ENCODE peak calls at places on chromosome 18, in seven cellular contexts. One of them, this sample, is unnamed.

GRCh38 chr18:49170145-49170544 is 219.4 kb upstream of the SMAD7 start:
- DNase-seq in T follicular helper cell: no peak
- DNase-seq in stimulated activated CD4-positive, alpha-beta T cell treated with anti-CD3 and anti-CD28 coated beads, Interleukin-2, amount 100 ng/mL, for 48 hours: no peak
- DNase-seq in CD4-positive, CD25-positive, alpha-beta regulatory T cell: no peak
- DNase-seq in OCI-LY7: peak
- DNase-seq in activated CD8-positive, alpha-beta memory T cell treated with anti-CD3 and anti-CD28 coated beads, Interleukin-2, amount 50 U/mL, for 4 hours: no peak
- DNase-seq in pancreas: no peak
- DNase-seq in this sample: no peak

GRCh38 chr18:14941256-14941655 is 193.3 kb downstream of the ANKRD30B start:
- DNase-seq in T follicular helper cell: no peak
- DNase-seq in stimulated activated CD4-positive, alpha-beta T cell treated with anti-CD3 and anti-CD28 coated beads, Interleukin-2, amount 100 ng/mL, for 48 hours: no peak
- DNase-seq in CD4-positive, CD25-positive, alpha-beta regulatory T cell: no peak
- DNase-seq in OCI-LY7: no peak
- DNase-seq in activated CD8-positive, alpha-beta memory T cell treated with anti-CD3 and anti-CD28 coated beads, Interleukin-2, amount 50 U/mL, for 4 hours: no peak
- DNase-seq in pancreas: no peak
- DNase-seq in this sample: no peak

GRCh38 chr18:58541137-58541788 is 87.6 kb downstream of the ALPK2 start:
- DNase-seq in T follicular helper cell: peak
- DNase-seq in stimulated activated CD4-positive, alpha-beta T cell treated with anti-CD3 and anti-CD28 coated beads, Interleukin-2, amount 100 ng/mL, for 48 hours: no peak
- DNase-seq in CD4-positive, CD25-positive, alpha-beta regulatory T cell: peak
- DNase-seq in OCI-LY7: no peak
- DNase-seq in activated CD8-positive, alpha-beta memory T cell treated with anti-CD3 and anti-CD28 coated beads, Interleukin-2, amount 50 U/mL, for 4 hours: peak
- DNase-seq in pancreas: no peak
- DNase-seq in this sample: peak

GRCh38 chr18:69680128-69680527 is 267.5 kb downstream of the CD226 start:
- DNase-seq in T follicular helper cell: no peak
- DNase-seq in stimulated activated CD4-positive, alpha-beta T cell treated with anti-CD3 and anti-CD28 coated beads, Interleukin-2, amount 100 ng/mL, for 48 hours: no peak
- DNase-seq in CD4-positive, CD25-positive, alpha-beta regulatory T cell: no peak
- DNase-seq in OCI-LY7: no peak
- DNase-seq in activated CD8-positive, alpha-beta memory T cell treated with anti-CD3 and anti-CD28 coated beads, Interleukin-2, amount 50 U/mL, for 4 hours: no peak
- DNase-seq in pancreas: no peak
- DNase-seq in this sample: no peak

GRCh38 chr18:35635171-35635570 is 53.6 kb downstream of the GALNT1 start:
- DNase-seq in T follicular helper cell: no peak
- DNase-seq in stimulated activated CD4-positive, alpha-beta T cell treated with anti-CD3 and anti-CD28 coated beads, Interleukin-2, amount 100 ng/mL, for 48 hours: no peak
- DNase-seq in CD4-positive, CD25-positive, alpha-beta regulatory T cell: no peak
- DNase-seq in OCI-LY7: no peak
- DNase-seq in activated CD8-positive, alpha-beta memory T cell treated with anti-CD3 and anti-CD28 coated beads, Interleukin-2, amount 50 U/mL, for 4 hours: no peak
- DNase-seq in pancreas: no peak
- DNase-seq in this sample: no peak

GRCh38 chr18:34631071-34631470 is 79.0 kb upstream of the DTNA start:
- DNase-seq in T follicular helper cell: no peak
- DNase-seq in stimulated activated CD4-positive, alpha-beta T cell treated with anti-CD3 and anti-CD28 coated beads, Interleukin-2, amount 100 ng/mL, for 48 hours: no peak
- DNase-seq in CD4-positive, CD25-positive, alpha-beta regulatory T cell: no peak
- DNase-seq in OCI-LY7: no peak
- DNase-seq in activated CD8-positive, alpha-beta memory T cell treated with anti-CD3 and anti-CD28 coated beads, Interleukin-2, amount 50 U/mL, for 4 hours: no peak
- DNase-seq in pancreas: no peak
- DNase-seq in this sample: no peak

GRCh38 chr18:8706981-8707940 is 1.9 kb downstream of the MTCL1 start:
- DNase-seq in T follicular helper cell: no peak
- DNase-seq in stimulated activated CD4-positive, alpha-beta T cell treated with anti-CD3 and anti-CD28 coated beads, Interleukin-2, amount 100 ng/mL, for 48 hours: no peak
- DNase-seq in CD4-positive, CD25-positive, alpha-beta regulatory T cell: no peak
- DNase-seq in OCI-LY7: peak
- DNase-seq in activated CD8-positive, alpha-beta memory T cell treated with anti-CD3 and anti-CD28 coated beads, Interleukin-2, amount 50 U/mL, for 4 hours: peak
- DNase-seq in pancreas: peak
- DNase-seq in this sample: no peak

GRCh38 chr18:23406271-23406787 is 46.8 kb upstream of the RIOK3 start:
- DNase-seq in T follicular helper cell: no peak
- DNase-seq in stimulated activated CD4-positive, alpha-beta T cell treated with anti-CD3 and anti-CD28 coated beads, Interleukin-2, amount 100 ng/mL, for 48 hours: no peak
- DNase-seq in CD4-positive, CD25-positive, alpha-beta regulatory T cell: peak
- DNase-seq in OCI-LY7: no peak
- DNase-seq in activated CD8-positive, alpha-beta memory T cell treated with anti-CD3 and anti-CD28 coated beads, Interleukin-2, amount 50 U/mL, for 4 hours: no peak
- DNase-seq in pancreas: no peak
- DNase-seq in this sample: no peak

GRCh38 chr18:69736731-69737130 is 210.9 kb downstream of the CD226 start:
- DNase-seq in T follicular helper cell: no peak
- DNase-seq in stimulated activated CD4-positive, alpha-beta T cell treated with anti-CD3 and anti-CD28 coated beads, Interleukin-2, amount 100 ng/mL, for 48 hours: no peak
- DNase-seq in CD4-positive, CD25-positive, alpha-beta regulatory T cell: no peak
- DNase-seq in OCI-LY7: no peak
- DNase-seq in activated CD8-positive, alpha-beta memory T cell treated with anti-CD3 and anti-CD28 coated beads, Interleukin-2, amount 50 U/mL, for 4 hours: no peak
- DNase-seq in pancreas: no peak
- DNase-seq in this sample: no peak

GRCh38 chr18:35376393-35376741 is 770 bp downstream of the ZNF396 start:
- DNase-seq in T follicular helper cell: no peak
- DNase-seq in stimulated activated CD4-positive, alpha-beta T cell treated with anti-CD3 and anti-CD28 coated beads, Interleukin-2, amount 100 ng/mL, for 48 hours: no peak
- DNase-seq in CD4-positive, CD25-positive, alpha-beta regulatory T cell: peak
- DNase-seq in OCI-LY7: no peak
- DNase-seq in activated CD8-positive, alpha-beta memory T cell treated with anti-CD3 and anti-CD28 coated beads, Interleukin-2, amount 50 U/mL, for 4 hours: no peak
- DNase-seq in pancreas: peak
- DNase-seq in this sample: peak

GRCh38 chr18:13613591-13614317 is 112.6 kb downstream of the FAM210A start:
- DNase-seq in T follicular helper cell: no peak
- DNase-seq in stimulated activated CD4-positive, alpha-beta T cell treated with anti-CD3 and anti-CD28 coated beads, Interleukin-2, amount 100 ng/mL, for 48 hours: no peak
- DNase-seq in CD4-positive, CD25-positive, alpha-beta regulatory T cell: no peak
- DNase-seq in OCI-LY7: peak
- DNase-seq in activated CD8-positive, alpha-beta memory T cell treated with anti-CD3 and anti-CD28 coated beads, Interleukin-2, amount 50 U/mL, for 4 hours: no peak
- DNase-seq in pancreas: no peak
- DNase-seq in this sample: peak

GRCh38 chr18:50844554-50844953 is 24.7 kb upstream of the MRO start:
- DNase-seq in T follicular helper cell: no peak
- DNase-seq in stimulated activated CD4-positive, alpha-beta T cell treated with anti-CD3 and anti-CD28 coated beads, Interleukin-2, amount 100 ng/mL, for 48 hours: no peak
- DNase-seq in CD4-positive, CD25-positive, alpha-beta regulatory T cell: no peak
- DNase-seq in OCI-LY7: no peak
- DNase-seq in activated CD8-positive, alpha-beta memory T cell treated with anti-CD3 and anti-CD28 coated beads, Interleukin-2, amount 50 U/mL, for 4 hours: no peak
- DNase-seq in pancreas: no peak
- DNase-seq in this sample: no peak

GRCh38 chr18:73614812-73615211 is 532.8 kb downstream of the FBXO15 start:
- DNase-seq in T follicular helper cell: no peak
- DNase-seq in stimulated activated CD4-positive, alpha-beta T cell treated with anti-CD3 and anti-CD28 coated beads, Interleukin-2, amount 100 ng/mL, for 48 hours: no peak
- DNase-seq in CD4-positive, CD25-positive, alpha-beta regulatory T cell: no peak
- DNase-seq in OCI-LY7: no peak
- DNase-seq in activated CD8-positive, alpha-beta memory T cell treated with anti-CD3 and anti-CD28 coated beads, Interleukin-2, amount 50 U/mL, for 4 hours: no peak
- DNase-seq in pancreas: no peak
- DNase-seq in this sample: no peak

GRCh38 chr18:40868110-40868858 is 1086.8 kb upstream of the PIK3C3 start:
- DNase-seq in T follicular helper cell: no peak
- DNase-seq in stimulated activated CD4-positive, alpha-beta T cell treated with anti-CD3 and anti-CD28 coated beads, Interleukin-2, amount 100 ng/mL, for 48 hours: no peak
- DNase-seq in CD4-positive, CD25-positive, alpha-beta regulatory T cell: no peak
- DNase-seq in OCI-LY7: no peak
- DNase-seq in activated CD8-positive, alpha-beta memory T cell treated with anti-CD3 and anti-CD28 coated beads, Interleukin-2, amount 50 U/mL, for 4 hours: no peak
- DNase-seq in pancreas: no peak
- DNase-seq in this sample: no peak

GRCh38 chr18:22551536-22552151 is 133.9 kb upstream of the CTAGE1 start:
- DNase-seq in T follicular helper cell: no peak
- DNase-seq in stimulated activated CD4-positive, alpha-beta T cell treated with anti-CD3 and anti-CD28 coated beads, Interleukin-2, amount 100 ng/mL, for 48 hours: no peak
- DNase-seq in CD4-positive, CD25-positive, alpha-beta regulatory T cell: no peak
- DNase-seq in OCI-LY7: no peak
- DNase-seq in activated CD8-positive, alpha-beta memory T cell treated with anti-CD3 and anti-CD28 coated beads, Interleukin-2, amount 50 U/mL, for 4 hours: no peak
- DNase-seq in pancreas: peak
- DNase-seq in this sample: no peak

GRCh38 chr18:61470111-61470673 is 137.0 kb downstream of the CDH20 start:
- DNase-seq in T follicular helper cell: no peak
- DNase-seq in stimulated activated CD4-positive, alpha-beta T cell treated with anti-CD3 and anti-CD28 coated beads, Interleukin-2, amount 100 ng/mL, for 48 hours: no peak
- DNase-seq in CD4-positive, CD25-positive, alpha-beta regulatory T cell: no peak
- DNase-seq in OCI-LY7: no peak
- DNase-seq in activated CD8-positive, alpha-beta memory T cell treated with anti-CD3 and anti-CD28 coated beads, Interleukin-2, amount 50 U/mL, for 4 hours: no peak
- DNase-seq in pancreas: no peak
- DNase-seq in this sample: no peak

GRCh38 chr18:32754508-32755263 is 18.1 kb downstream of the KLHL14 start:
- DNase-seq in T follicular helper cell: no peak
- DNase-seq in stimulated activated CD4-positive, alpha-beta T cell treated with anti-CD3 and anti-CD28 coated beads, Interleukin-2, amount 100 ng/mL, for 48 hours: no peak
- DNase-seq in CD4-positive, CD25-positive, alpha-beta regulatory T cell: no peak
- DNase-seq in OCI-LY7: no peak
- DNase-seq in activated CD8-positive, alpha-beta memory T cell treated with anti-CD3 and anti-CD28 coated beads, Interleukin-2, amount 50 U/mL, for 4 hours: no peak
- DNase-seq in pancreas: no peak
- DNase-seq in this sample: no peak

GRCh38 chr18:75211721-75212625 is 1.4 kb downstream of the TSHZ1 start:
- DNase-seq in T follicular helper cell: no peak
- DNase-seq in stimulated activated CD4-positive, alpha-beta T cell treated with anti-CD3 and anti-CD28 coated beads, Interleukin-2, amount 100 ng/mL, for 48 hours: no peak
- DNase-seq in CD4-positive, CD25-positive, alpha-beta regulatory T cell: peak
- DNase-seq in OCI-LY7: peak
- DNase-seq in activated CD8-positive, alpha-beta memory T cell treated with anti-CD3 and anti-CD28 coated beads, Interleukin-2, amount 50 U/mL, for 4 hours: peak
- DNase-seq in pancreas: peak
- DNase-seq in this sample: peak

GRCh38 chr18:35535297-35535696 is 37.5 kb upstream of the INO80C start:
- DNase-seq in T follicular helper cell: no peak
- DNase-seq in stimulated activated CD4-positive, alpha-beta T cell treated with anti-CD3 and anti-CD28 coated beads, Interleukin-2, amount 100 ng/mL, for 48 hours: no peak
- DNase-seq in CD4-positive, CD25-positive, alpha-beta regulatory T cell: no peak
- DNase-seq in OCI-LY7: no peak
- DNase-seq in activated CD8-positive, alpha-beta memory T cell treated with anti-CD3 and anti-CD28 coated beads, Interleukin-2, amount 50 U/mL, for 4 hours: no peak
- DNase-seq in pancreas: no peak
- DNase-seq in this sample: no peak

GRCh38 chr18:24368749-24369148 is 28.9 kb downstream of the OSBPL1A start:
- DNase-seq in T follicular helper cell: no peak
- DNase-seq in stimulated activated CD4-positive, alpha-beta T cell treated with anti-CD3 and anti-CD28 coated beads, Interleukin-2, amount 100 ng/mL, for 48 hours: peak
- DNase-seq in CD4-positive, CD25-positive, alpha-beta regulatory T cell: peak
- DNase-seq in OCI-LY7: no peak
- DNase-seq in activated CD8-positive, alpha-beta memory T cell treated with anti-CD3 and anti-CD28 coated beads, Interleukin-2, amount 50 U/mL, for 4 hours: no peak
- DNase-seq in pancreas: no peak
- DNase-seq in this sample: peak

GRCh38 chr18:21452808-21453511 is 147.5 kb downstream of the ESCO1 start:
- DNase-seq in T follicular helper cell: no peak
- DNase-seq in stimulated activated CD4-positive, alpha-beta T cell treated with anti-CD3 and anti-CD28 coated beads, Interleukin-2, amount 100 ng/mL, for 48 hours: no peak
- DNase-seq in CD4-positive, CD25-positive, alpha-beta regulatory T cell: no peak
- DNase-seq in OCI-LY7: no peak
- DNase-seq in activated CD8-positive, alpha-beta memory T cell treated with anti-CD3 and anti-CD28 coated beads, Interleukin-2, amount 50 U/mL, for 4 hours: no peak
- DNase-seq in pancreas: no peak
- DNase-seq in this sample: no peak

GRCh38 chr18:8741524-8741923 is 36.2 kb downstream of the MTCL1 start:
- DNase-seq in T follicular helper cell: no peak
- DNase-seq in stimulated activated CD4-positive, alpha-beta T cell treated with anti-CD3 and anti-CD28 coated beads, Interleukin-2, amount 100 ng/mL, for 48 hours: no peak
- DNase-seq in CD4-positive, CD25-positive, alpha-beta regulatory T cell: no peak
- DNase-seq in OCI-LY7: no peak
- DNase-seq in activated CD8-positive, alpha-beta memory T cell treated with anti-CD3 and anti-CD28 coated beads, Interleukin-2, amount 50 U/mL, for 4 hours: no peak
- DNase-seq in pancreas: no peak
- DNase-seq in this sample: no peak

GRCh38 chr18:59249186-59249774 is 24.0 kb downstream of the RAX start:
- DNase-seq in T follicular helper cell: no peak
- DNase-seq in stimulated activated CD4-positive, alpha-beta T cell treated with anti-CD3 and anti-CD28 coated beads, Interleukin-2, amount 100 ng/mL, for 48 hours: no peak
- DNase-seq in CD4-positive, CD25-positive, alpha-beta regulatory T cell: peak
- DNase-seq in OCI-LY7: peak
- DNase-seq in activated CD8-positive, alpha-beta memory T cell treated with anti-CD3 and anti-CD28 coated beads, Interleukin-2, amount 50 U/mL, for 4 hours: no peak
- DNase-seq in pancreas: peak
- DNase-seq in this sample: peak